ENCODE peak calls at places on chromosomes 2 and 18, in six cellular contexts. X, C, T, I, W and B are unnamed samples.
A peak's percentile ranks its signal among the peaks of the same experiment; 100 is the strongest.

GRCh38 chr2:205858781-205859478 is 176.6 kb downstream of the NRP2 start:
- DNase-seq in I (peak; percentile 70), X (peak; percentile 28), T (peak; percentile 52), W (no peak), C (no peak), B (no peak)

GRCh38 chr2:150211164-150211631 is 276.3 kb downstream of the RND3 start:
- DNase-seq in C (peak; percentile 16), T (peak; percentile 84), X (no peak), I (peak; percentile 70), W (no peak), B (no peak)

GRCh38 chr2:185583058-185583816 is 155.4 kb upstream of the FSIP2 start:
- DNase-seq in I (no peak), T (peak; percentile 8), W (no peak), C (peak; percentile 96), X (peak; percentile 29), B (no peak)

GRCh38 chr2:215917953-215918620 is 95.3 kb downstream of the MREG start:
- DNase-seq in C (peak; percentile 75), X (no peak), T (peak; percentile 35), W (no peak), I (peak; percentile 35), B (peak; percentile 64)

GRCh38 chr18:3579701-3580100 is 129.7 kb downstream of the TGIF1 start:
- DNase-seq in W (no peak), I (peak; percentile 90), T (peak; percentile 90), C (no peak), X (no peak), B (no peak)

GRCh38 chr2:168574856-168575630 is 119.0 kb downstream of the CERS6 start:
- DNase-seq in C (peak; percentile 9), W (no peak), I (no peak), T (peak; percentile 52), X (no peak), B (no peak)

GRCh38 chr2:233051241-233052149 is 8.6 kb upstream of the INPP5D start:
- DNase-seq in C (peak; percentile 98), X (peak; percentile 87), T (peak; percentile 79), W (peak; percentile 74), I (peak; percentile 90), B (no peak)

GRCh38 chr2:240881913-240882312 is 13.3 kb downstream of the AGXT start:
- DNase-seq in I (no peak), T (no peak), X (no peak), W (no peak), C (no peak), B (no peak)

GRCh38 chr2:105595536-105595935 is 149.2 kb upstream of the NCK2 start:
- DNase-seq in W (no peak), X (no peak), T (no peak), C (peak; percentile 46), I (no peak), B (no peak)

GRCh38 chr18:35361570-35362321 is 15.4 kb downstream of the ZNF396 start:
- DNase-seq in I (no peak), X (no peak), T (no peak), W (no peak), C (no peak), B (no peak)

GRCh38 chr18:59900222-59901128 is 679 bp downstream of the PMAIP1 start:
- DNase-seq in W (peak; percentile 77), C (peak; percentile 84), X (peak; percentile 85), I (peak; percentile 80), T (peak; percentile 88), B (peak; percentile 73)

GRCh38 chr18:21241224-21242131 is 554 bp upstream of the GREB1L start:
- DNase-seq in I (peak; percentile 25), T (no peak), X (peak; percentile 64), C (no peak), W (no peak), B (peak; percentile 38)

GRCh38 chr2:216130346-216130951 is 21.3 kb downstream of the XRCC5 start:
- DNase-seq in W (no peak), I (peak; percentile 57), C (no peak), T (peak; percentile 79), X (no peak), B (no peak)

GRCh38 chr18:39421319-39421718 is 1855.7 kb upstream of the CELF4 start:
- DNase-seq in T (no peak), C (no peak), W (no peak), X (no peak), I (no peak), B (no peak)
- TF ChIP-seq CTCF in T (no peak), C (no peak), W (no peak), X (no peak), I (no peak), B (no peak)

GRCh38 chr2:180012523-180012922 is 5.4 kb upstream of the CWC22 start:
- DNase-seq in I (peak; percentile 71), C (peak; percentile 94), T (peak; percentile 61), W (no peak), X (no peak), B (no peak)
- TF ChIP-seq CTCF in I (no peak), C (peak; percentile 22), T (no peak), W (no peak), X (no peak), B (no peak)

GRCh38 chr2:7989823-7990222 is 692.0 kb upstream of the ID2 start:
- DNase-seq in C (no peak), T (no peak), W (no peak), I (no peak), X (no peak), B (no peak)

GRCh38 chr2:7986431-7986830 is 695.4 kb upstream of the ID2 start:
- DNase-seq in T (no peak), W (no peak), X (no peak), I (no peak), C (peak; percentile 32), B (no peak)

GRCh38 chr2:7984693-7985353 is 697.0 kb upstream of the ID2 start:
- DNase-seq in T (no peak), X (no peak), C (no peak), I (no peak), W (no peak), B (peak; percentile 55)

GRCh38 chr2:7988440-7988839 is 693.4 kb upstream of the ID2 start:
- DNase-seq in T (no peak), W (no peak), I (no peak), X (no peak), C (no peak), B (no peak)

DNA sequence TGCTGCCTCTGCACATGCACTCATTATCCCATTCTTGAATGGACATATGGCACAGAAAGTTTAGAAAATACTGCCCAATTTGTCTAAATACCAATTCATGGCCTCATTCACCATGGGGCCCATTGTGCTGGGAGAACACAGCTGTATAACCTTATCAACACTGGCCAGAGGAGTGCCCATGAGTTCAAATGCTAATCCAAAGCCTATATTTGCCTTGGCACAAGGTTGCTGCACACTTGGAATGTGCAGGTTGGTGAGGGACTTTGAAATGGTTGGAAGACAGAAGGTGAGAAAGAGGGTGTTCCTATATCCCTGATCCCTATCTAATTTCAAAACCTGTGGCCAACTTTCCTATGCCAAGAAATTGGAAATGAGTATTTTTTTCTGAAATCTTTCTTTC is 693.9 kb upstream of the ID2 start:
- DNase-seq in X (no peak), T (no peak), I (no peak), C (no peak), W (no peak), B (no peak)
- TF ChIP-seq CTCF in X (no peak), T (no peak), I (no peak), C (no peak), W (no peak), B (no peak)

DNA sequence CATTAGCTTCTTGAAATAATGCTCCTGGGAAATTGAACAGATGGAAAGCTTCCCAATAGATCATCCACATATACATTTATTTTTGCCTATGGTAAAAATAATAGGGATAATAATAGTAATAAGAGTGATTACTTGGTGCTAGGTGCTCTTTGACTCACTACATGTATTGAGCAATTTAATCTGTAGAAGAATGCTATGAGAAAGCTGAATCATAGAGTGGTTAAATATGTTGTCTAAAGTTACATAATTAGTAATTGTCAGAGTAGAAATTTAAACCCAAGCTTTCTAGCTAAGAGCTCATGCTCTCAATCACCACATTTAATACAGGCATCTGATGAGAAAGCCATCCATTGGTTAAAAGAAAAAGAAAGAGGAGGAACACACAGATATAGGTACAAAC is 590.5 kb upstream of the SLC8A1 start:
- DNase-seq in X (no peak), C (peak; percentile 27), W (no peak), I (peak; percentile 1), T (peak; percentile 15), B (no peak)
- TF ChIP-seq CTCF in X (no peak), C (no peak), W (no peak), I (no peak), T (no peak), B (no peak)

DNA sequence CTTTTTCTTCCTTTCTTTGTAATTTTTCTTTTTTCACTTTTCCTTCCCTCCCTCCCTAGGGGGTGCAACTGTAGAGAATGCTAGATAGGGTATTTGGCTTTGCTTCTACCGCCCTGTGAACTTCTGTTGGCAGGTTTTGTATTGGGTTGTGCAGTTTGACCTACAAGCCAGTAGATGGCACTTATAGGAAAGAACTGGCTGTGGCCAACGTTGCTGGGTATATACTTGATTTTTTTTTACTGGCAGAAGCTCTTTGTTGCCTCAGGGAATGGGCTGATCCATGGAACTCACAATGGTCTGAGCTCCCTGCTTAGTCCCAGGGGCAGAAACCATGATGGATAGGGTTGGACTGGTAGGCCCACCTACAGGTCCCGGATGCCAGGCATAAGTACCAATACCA is 1019.5 kb upstream of the LRRTM1 start:
- DNase-seq in T (peak; percentile 25), C (peak; percentile 39), W (no peak), I (peak; percentile 10), X (peak; percentile 77), B (no peak)
- TF ChIP-seq CTCF in T (peak; percentile 34), C (peak; percentile 51), W (no peak), I (peak; percentile 12), X (peak; percentile 76), B (no peak)

DNA sequence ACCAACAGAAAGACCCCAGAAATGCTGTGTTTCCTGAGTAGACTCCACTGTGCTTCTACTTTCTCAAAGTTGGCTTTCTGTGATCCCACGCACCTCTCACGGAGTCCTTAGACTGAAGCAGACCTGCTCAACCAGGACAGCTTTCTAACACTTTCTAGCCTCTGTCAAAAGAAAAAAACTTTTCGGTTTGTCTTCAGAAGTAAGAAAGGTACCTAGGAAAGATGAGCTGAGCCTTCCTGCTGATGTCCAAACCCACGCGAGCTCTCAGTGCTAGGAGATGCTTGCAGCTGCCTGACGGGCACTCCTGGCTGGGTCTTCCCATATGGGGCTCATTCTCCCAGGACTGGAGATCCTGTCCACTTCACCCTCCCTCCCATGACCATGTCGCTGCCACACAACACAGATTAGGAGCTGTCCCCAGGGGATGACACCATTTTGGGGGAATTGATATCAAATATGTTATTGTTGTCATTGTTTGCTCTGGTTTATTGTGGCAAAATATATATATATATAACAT is 49.2 kb upstream of the DAPL1 start:
- DNase-seq in X (peak; percentile 14), C (no peak), W (no peak), T (no peak), I (no peak), B (no peak)
- TF ChIP-seq CTCF in X (no peak), C (no peak), W (no peak), T (no peak), I (no peak), B (no peak)

GRCh38 chr2:39058101-39058500 is 62.8 kb downstream of the SOS1 start:
- DNase-seq in C (no peak), X (no peak), W (no peak), T (no peak), I (no peak), B (no peak)

GRCh38 chr2:39059366-39059952 is 61.4 kb downstream of the SOS1 start:
- DNase-seq in W (no peak), C (peak; percentile 48), I (peak; percentile 72), T (peak; percentile 80), X (peak; percentile 83), B (peak; percentile 38)

GRCh38 chr2:39061280-39061679 is 59.6 kb downstream of the SOS1 start:
- DNase-seq in W (no peak), I (no peak), X (no peak), T (no peak), C (no peak), B (no peak)

GRCh38 chr2:39065616-39066015 is 55.2 kb downstream of the SOS1 start:
- DNase-seq in W (no peak), T (no peak), I (no peak), X (no peak), C (no peak), B (no peak)

GRCh38 chr2:39062320-39062719 is 58.5 kb downstream of the SOS1 start:
- DNase-seq in T (no peak), W (no peak), C (no peak), I (no peak), X (no peak), B (no peak)
- TF ChIP-seq CTCF in T (no peak), W (no peak), C (no peak), I (no peak), X (no peak), B (no peak)